ENCODE peak calls at places on chromosomes 6 and 20, in six cellular contexts. V, D, I, M, R and K are unnamed samples.

GRCh38 chr6:17505062-17505476 is 95.0 kb upstream of the FAM8A1 start:
- DNase-seq in M (no peak), R (peak), I (peak), V (peak), D (no peak), K (peak)

GRCh38 chr6:12136905-12137304 is 124.8 kb downstream of the HIVEP1 start:
- DNase-seq in V (no peak), I (peak), R (no peak), M (no peak), D (no peak), K (no peak)

GRCh38 chr6:44593539-44593944 is 206.0 kb downstream of the CDC5L start:
- DNase-seq in D (peak), V (peak), R (peak), I (peak), M (peak), K (peak)

GRCh38 chr20:33660035-33660684 is 2.0 kb upstream of the C20orf144 start:
- DNase-seq in M (no peak), D (no peak), R (no peak), V (no peak), I (no peak), K (no peak)

GRCh38 chr20:22901921-22902320 is 133.2 kb upstream of the SSTR4 start:
- DNase-seq in I (no peak), V (no peak), D (no peak), M (no peak), R (no peak), K (no peak)

GRCh38 chr20:36181934-36182603 is 27.5 kb downstream of the EPB41L1 start:
- DNase-seq in I (peak), R (peak), D (peak), V (no peak), M (no peak), K (peak)

GRCh38 chr20:32980131-32980941 is 23.9 kb downstream of the SUN5 start:
- DNase-seq in M (no peak), I (no peak), V (no peak), D (no peak), R (peak), K (no peak)

GRCh38 chr6:134254118-134254517 is 63.8 kb downstream of the SGK1 start:
- DNase-seq in V (no peak), D (no peak), I (no peak), M (no peak), R (peak), K (no peak)

GRCh38 chr6:75855047-75855446 is 106.0 kb downstream of the MYO6 start:
- DNase-seq in V (peak), R (peak), M (no peak), I (peak), D (peak), K (peak)

GRCh38 chr20:37475258-37475657 is 45.8 kb upstream of the NNAT start:
- DNase-seq in R (no peak), D (no peak), M (no peak), I (no peak), V (no peak), K (no peak)

GRCh38 chr6:132401120-132401940 is at the start of gene MOXD1:
- DNase-seq in D (peak), V (peak), I (peak), R (no peak), M (no peak), K (no peak)

GRCh38 chr6:166085498-166085897 is 82.2 kb downstream of the TBXT start:
- DNase-seq in I (no peak), D (no peak), M (no peak), V (no peak), R (no peak), K (no peak)

GRCh38 chr6:96836579-96837137 is 619 bp downstream of the GPR63 start:
- DNase-seq in D (peak), V (peak), R (no peak), M (no peak), I (peak), K (no peak)

GRCh38 chr20:56986931-56987720 is 279.3 kb downstream of the BMP7 start:
- DNase-seq in D (no peak), R (no peak), V (no peak), M (no peak), I (no peak), K (peak)

GRCh38 chr6:104640141-104640700 is 219.5 kb downstream of the HACE1 start:
- DNase-seq in R (no peak), M (no peak), D (no peak), I (no peak), V (no peak), K (peak)

GRCh38 chr6:106631356-106631755 is 2.0 kb downstream of the QRSL1 start:
- DNase-seq in M (no peak), V (no peak), D (peak), R (no peak), I (no peak), K (no peak)

GRCh38 chr20:2320813-2321658 is 25.2 kb downstream of the TGM3 start:
- DNase-seq in M (no peak), D (no peak), I (no peak), R (no peak), V (no peak), K (no peak)

GRCh38 chr6:152566040-152566875 is 70.9 kb downstream of the SYNE1 start:
- DNase-seq in R (no peak), D (no peak), V (no peak), M (no peak), I (peak), K (no peak)

GRCh38 chr6:37338745-37339255 is 15.0 kb upstream of the RNF8 start:
- DNase-seq in D (no peak), V (no peak), I (no peak), R (no peak), M (no peak), K (no peak)

DNA sequence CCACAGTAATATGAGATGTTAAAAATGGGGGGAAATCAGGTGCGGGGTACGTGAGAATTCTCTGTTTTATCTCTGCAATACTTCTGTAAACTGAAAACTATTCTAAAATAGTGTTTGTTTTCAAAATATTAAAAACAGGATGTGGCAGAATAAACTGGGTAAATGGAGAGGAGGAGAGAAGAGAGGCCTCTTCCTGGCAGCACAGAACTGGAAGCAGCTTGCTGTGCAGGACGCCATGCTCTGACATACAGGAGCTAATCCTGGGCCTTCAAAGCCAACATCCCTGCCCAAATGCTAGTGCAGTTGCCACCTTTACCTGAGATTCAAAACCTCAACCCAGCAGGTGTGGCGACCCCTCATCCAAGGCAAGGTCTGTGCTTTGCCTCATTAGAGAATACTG is 67.5 kb downstream of the SCML4 start:
- DNase-seq in R (no peak), I (no peak), V (no peak), M (no peak), D (no peak), K (no peak)
- TF ChIP-seq MYC in R (no peak), I (no peak), V (no peak), M (no peak), D (no peak), K (no peak)

GRCh38 chr20:58605292-58606065 is 45.6 kb upstream of the STX16 start:
- DNase-seq in R (no peak), I (no peak), V (no peak), M (no peak), D (no peak), K (no peak)
- TF ChIP-seq MYC in R (no peak), I (no peak), V (no peak), M (no peak), D (no peak), K (no peak)

DNA sequence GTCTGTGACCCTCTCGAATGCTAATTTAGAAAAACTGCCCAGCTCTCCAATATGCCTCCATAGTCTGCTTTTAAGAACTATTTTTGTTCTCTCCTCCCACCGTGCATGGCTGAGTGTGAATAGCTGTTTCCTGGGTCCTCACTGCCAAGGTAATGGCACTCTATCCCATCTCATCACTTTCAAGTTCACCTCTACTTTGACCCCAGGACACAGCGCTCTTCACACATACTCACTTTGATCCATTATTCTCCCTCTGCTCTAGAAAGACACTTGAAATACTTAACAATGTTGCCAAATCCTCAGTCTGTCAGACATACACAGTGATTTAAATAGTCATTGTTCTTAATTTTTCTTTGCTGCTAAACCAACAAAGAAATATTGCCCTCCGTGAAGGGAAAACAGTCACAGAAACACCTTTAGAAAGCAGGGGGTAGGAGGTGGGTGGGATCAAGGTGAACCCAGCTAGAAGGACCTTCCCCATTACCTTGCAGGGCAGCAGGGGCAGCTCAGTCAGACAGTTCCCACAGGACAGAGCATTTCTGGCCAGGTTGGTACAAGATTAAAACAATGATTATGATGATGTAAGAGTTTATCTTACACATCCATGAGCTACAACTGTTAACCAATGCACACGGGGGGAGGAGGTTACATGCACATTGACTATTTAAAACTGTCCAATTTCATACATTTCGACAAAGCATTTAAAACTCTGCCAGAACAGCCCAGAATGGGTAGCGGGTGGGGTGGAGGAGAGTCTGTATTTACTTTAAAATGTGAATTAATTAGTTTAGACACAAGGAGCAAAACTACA is 2.4 kb downstream of the SLC22A23 start:
- DNase-seq in R (peak), M (no peak), I (no peak), V (no peak), D (no peak), K (no peak)
- TF ChIP-seq MYC in R (no peak), M (no peak), I (no peak), V (no peak), D (no peak), K (no peak)

GRCh38 chr6:85726206-85726605 is 83.5 kb upstream of the SYNCRIP start:
- DNase-seq in I (no peak), M (no peak), V (no peak), D (peak), R (no peak), K (peak)
- TF ChIP-seq MYC in I (no peak), M (no peak), V (no peak), D (no peak), R (no peak), K (no peak)

DNA sequence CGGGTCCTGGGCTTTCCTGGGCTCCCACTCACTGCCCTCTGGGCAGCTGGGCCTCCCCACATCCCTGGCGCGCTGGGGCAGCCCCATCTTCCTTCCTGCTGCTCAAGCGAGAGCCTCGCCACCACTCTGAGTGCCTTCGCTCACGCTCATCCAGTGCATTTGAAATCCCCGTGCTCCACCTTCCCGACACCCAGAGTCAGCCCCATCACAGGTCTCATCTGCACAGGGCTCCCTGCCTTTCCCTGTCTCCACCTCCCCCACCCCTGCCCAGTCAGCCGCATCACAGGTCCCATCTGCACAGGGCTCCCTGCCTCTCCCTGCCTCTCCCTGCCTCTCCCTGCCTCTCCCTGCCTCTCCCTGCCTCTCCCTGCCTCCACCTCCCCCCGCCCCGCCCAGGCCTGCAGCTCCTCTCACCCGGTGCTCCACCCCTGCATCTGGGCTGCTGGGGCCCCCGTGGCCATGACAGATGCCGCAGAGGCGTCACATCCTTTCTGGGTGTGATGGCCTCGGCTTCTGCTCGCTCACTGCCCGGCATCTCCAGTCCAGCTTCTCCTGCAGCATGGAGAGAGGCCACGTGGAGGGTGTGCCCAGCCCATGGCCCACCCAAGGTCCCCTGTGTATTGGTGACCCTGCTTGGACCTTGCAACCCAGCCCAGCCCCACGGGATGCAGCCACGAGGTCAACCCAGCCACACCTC is 9.0 kb upstream of the BHLHE23 start:
- DNase-seq in I (no peak), M (no peak), V (no peak), D (no peak), R (no peak), K (no peak)
- TF ChIP-seq MYC in I (no peak), M (no peak), V (no peak), D (no peak), R (no peak), K (no peak)

DNA sequence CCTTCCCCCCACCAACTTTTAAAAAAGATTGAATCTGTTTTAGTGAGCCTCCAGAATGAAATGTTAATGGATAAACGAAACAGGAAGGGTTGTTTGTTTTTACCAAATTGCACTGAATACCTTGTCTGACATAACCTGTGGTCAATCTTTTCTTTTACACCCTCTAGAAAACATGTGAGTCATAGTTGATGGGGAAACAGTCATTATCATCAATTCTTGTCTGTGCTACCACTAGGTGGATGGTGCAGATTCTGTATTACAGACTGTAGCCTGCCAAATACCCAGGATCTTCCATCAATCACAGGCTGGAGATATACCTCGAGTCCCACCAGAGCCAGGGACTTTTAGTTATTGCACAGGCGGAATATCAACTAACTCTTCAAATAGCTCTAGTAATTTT is 29.5 kb upstream of the PKIB start:
- DNase-seq in I (no peak), V (no peak), D (peak), R (peak), M (no peak), K (peak)
- TF ChIP-seq MYC in I (no peak), V (no peak), D (no peak), R (no peak), M (no peak), K (no peak)

DNA sequence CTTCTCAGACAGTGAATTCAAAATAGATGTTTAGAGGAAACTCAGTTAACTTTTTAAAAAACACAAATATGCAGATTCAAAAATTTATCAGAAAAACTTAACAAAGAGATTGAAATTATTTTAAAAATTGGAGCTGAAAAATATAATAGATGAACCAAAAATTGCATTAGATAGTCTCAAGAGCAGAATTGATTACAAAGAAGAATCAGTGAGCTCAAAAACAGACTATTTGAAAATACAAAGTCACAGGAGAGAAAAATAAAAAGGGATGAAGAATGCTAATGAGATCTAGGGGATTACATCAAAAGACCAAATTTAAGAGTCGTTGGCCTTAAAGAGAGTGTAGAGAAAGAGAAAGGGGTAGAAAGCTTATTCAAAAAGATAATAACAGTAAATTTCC is 700.5 kb downstream of the COL12A1 start:
- DNase-seq in I (no peak), D (no peak), M (no peak), V (no peak), R (no peak), K (no peak)
- TF ChIP-seq MYC in I (no peak), D (no peak), M (no peak), V (no peak), R (no peak), K (no peak)

GRCh38 chr6:111624391-111625098 is 18.9 kb upstream of the TRAF3IP2 start:
- DNase-seq in V (no peak), D (no peak), I (no peak), M (no peak), R (no peak), K (peak)

GRCh38 chr6:111623046-111623718 is 17.5 kb upstream of the TRAF3IP2 start:
- DNase-seq in I (no peak), R (no peak), D (no peak), V (no peak), M (no peak), K (no peak)

GRCh38 chr6:111625099-111625416 is 19.4 kb upstream of the TRAF3IP2 start:
- DNase-seq in R (no peak), M (no peak), V (no peak), I (no peak), D (no peak), K (no peak)

GRCh38 chr6:111626446-111626845 is 20.8 kb upstream of the TRAF3IP2 start:
- DNase-seq in D (no peak), M (no peak), I (no peak), R (no peak), V (no peak), K (no peak)

DNA sequence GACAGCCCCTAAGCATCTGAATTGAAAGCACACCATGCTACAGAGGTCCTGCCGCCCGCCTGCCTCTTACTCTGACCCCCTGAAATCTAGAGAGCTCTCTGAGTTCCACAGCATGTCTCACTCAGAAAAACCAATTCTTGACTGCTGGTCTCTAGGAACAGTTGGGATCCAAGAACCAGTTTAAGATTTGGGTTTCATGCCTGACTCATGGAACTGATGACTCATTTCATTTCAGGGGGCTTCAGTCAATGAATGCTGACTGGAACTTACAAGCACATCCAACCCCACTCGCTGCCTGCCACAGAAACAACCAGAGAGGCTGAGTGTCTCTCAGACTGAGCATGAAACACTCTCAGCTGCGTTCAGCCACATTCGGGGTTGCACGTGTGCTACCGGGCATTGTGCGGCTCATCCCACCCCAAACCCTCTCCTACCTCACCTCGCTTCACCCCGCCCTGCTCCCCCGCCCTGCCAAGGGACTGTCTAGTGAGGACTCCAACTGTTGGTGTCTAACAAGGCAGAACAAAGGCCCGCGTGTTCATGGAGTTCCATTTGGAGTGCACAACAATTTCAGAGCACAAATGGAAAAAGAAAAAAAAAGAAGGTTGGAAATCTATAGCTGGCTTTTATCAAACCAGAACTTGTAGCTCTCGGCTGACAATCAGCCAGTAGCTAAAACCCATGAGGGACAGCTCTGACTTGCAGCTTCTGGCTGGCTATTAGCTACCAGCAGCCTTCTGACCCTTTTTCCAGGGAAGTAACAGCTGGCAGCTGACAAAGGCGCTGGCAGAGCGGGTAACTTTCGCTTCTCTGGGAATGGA is 20.0 kb upstream of the TRAF3IP2 start:
- DNase-seq in R (no peak), V (no peak), D (no peak), I (peak), M (no peak), K (no peak)
- TF ChIP-seq MYC in R (no peak), V (no peak), D (no peak), I (no peak), M (no peak), K (no peak)

GRCh38 chr6:26296556-26296856 is 68.5 kb upstream of the BTN3A2 start:
- DNase-seq in I (no peak), D (no peak), R (no peak), M (no peak), V (no peak), K (no peak)

GRCh38 chr6:26299286-26300042 is 65.5 kb upstream of the BTN3A2 start:
- DNase-seq in D (peak), V (no peak), R (no peak), M (no peak), I (no peak), K (no peak)

GRCh38 chr6:26295691-26296555 is 69.1 kb upstream of the BTN3A2 start:
- DNase-seq in D (peak), V (peak), M (no peak), I (peak), R (peak), K (peak)

GRCh38 chr6:26294276-26294675 is 70.7 kb upstream of the BTN3A2 start:
- DNase-seq in R (no peak), D (no peak), M (no peak), V (no peak), I (no peak), K (no peak)

DNA sequence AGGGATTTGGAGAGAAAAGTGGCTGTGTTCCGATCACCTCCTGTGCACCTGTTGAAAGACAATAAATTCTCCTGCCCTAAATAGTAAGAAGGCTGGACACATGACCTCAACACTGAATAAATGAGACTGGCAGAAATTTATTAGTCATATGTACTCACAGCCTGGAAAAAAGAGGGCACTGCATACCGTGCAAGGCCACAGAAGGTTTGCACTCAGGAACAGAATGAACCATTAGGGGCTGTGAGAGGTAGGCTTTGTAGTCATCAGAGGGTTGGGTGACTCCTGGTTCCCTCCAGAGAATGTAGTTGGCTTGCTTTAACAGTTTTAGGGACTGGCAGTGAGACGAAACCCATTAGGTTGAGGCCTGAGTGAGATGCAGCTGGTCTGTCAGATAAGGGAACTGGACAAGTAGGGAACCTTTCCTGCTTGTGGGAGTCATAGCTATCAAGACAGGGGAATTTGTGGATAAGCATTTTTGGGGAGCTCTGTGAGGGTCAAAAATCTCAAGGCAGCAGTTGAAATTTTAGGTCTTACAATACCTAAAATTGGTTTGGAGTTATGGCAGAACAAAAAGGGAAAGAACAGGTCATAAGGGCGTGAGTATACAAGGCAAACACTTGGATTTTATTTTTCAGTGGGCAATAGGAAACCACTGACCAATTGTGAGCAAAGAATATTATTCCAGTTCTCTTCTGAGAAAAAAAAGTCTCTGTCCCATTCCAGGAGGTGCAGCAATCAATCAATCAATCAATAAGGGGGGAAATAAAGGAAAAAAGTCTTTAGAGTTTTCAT is 67.9 kb upstream of the BTN3A2 start:
- DNase-seq in R (no peak), V (no peak), I (peak), D (peak), M (no peak), K (no peak)
- TF ChIP-seq MYC in R (no peak), V (no peak), I (no peak), D (no peak), M (no peak), K (no peak)